ENCODE peak calls at places on chromosomes 16 and 17, in nine cellular contexts. V is vagina, U is A549, O is BE2C, K is brain microvascular endothelial cell, M is GM23338, L is heart right ventricle, A is AG04450, C is mammary epithelial cell. Q is an unnamed sample.
A peak's percentile ranks its signal among the peaks of the same experiment; 100 is the strongest.

GRCh38 chr17:44926841-44927525 is 11.7 kb upstream of the GFAP start:
- DNase-seq in V (no peak), U (no peak), O (peak; percentile 5), K (no peak), M (no peak), L (no peak), A (no peak), C (no peak), Q (no peak)

GRCh38 chr17:49069585-49070273 is 62.8 kb upstream of the B4GALNT2 start:
- DNase-seq in V (no peak), U (no peak), O (no peak), K (peak; percentile 15), M (no peak), L (no peak), A (no peak), C (no peak), Q (peak; percentile 34)

GRCh38 chr16:57354311-57354710 is 4.3 kb upstream of the CCL22 start:
- DNase-seq in V (no peak), U (no peak), O (no peak), K (no peak), M (no peak), L (no peak), A (no peak), C (no peak), Q (no peak)

GRCh38 chr16:9112166-9112843 is 20.9 kb downstream of the HAPSTR1 start:
- DNase-seq in V (no peak), U (no peak), O (no peak), K (no peak), M (no peak), L (no peak), A (no peak), C (no peak), Q (no peak)

GRCh38 chr16:57944961-57945739 is 25.8 kb downstream of the CNGB1 start:
- DNase-seq in V (no peak), U (no peak), O (no peak), K (no peak), M (no peak), L (no peak), A (no peak), C (no peak), Q (no peak)

GRCh38 chr16:85445779-85446222 is 167.3 kb upstream of the GSE1 start:
- DNase-seq in V (no peak), U (no peak), O (peak; percentile 63), K (no peak), M (no peak), L (no peak), A (no peak), C (no peak), Q (no peak)

GRCh38 chr17:29241015-29241963 is 5.4 kb upstream of the CRYBA1 start:
- DNase-seq in V (no peak), U (peak; percentile 97), O (peak; percentile 21), K (peak; percentile 90), M (peak; percentile 58), L (no peak), A (peak; percentile 86), C (peak; percentile 94), Q (peak; percentile 97)

GRCh38 chr16:85173981-85174751 is 61.9 kb upstream of the CIBAR2 start:
- DNase-seq in V (no peak), U (peak; percentile 76), O (peak; percentile 92), K (peak; percentile 68), M (peak; percentile 68), L (no peak), A (no peak), C (peak; percentile 31), Q (peak; percentile 63)

GRCh38 chr16:19291459-19291858 is 5.9 kb downstream of the CLEC19A start:
- DNase-seq in V (no peak), U (no peak), O (no peak), K (no peak), M (peak; percentile 75), L (no peak), A (no peak), C (peak; percentile 21), Q (no peak)

GRCh38 chr17:82193520-82194236 is 19.0 kb downstream of the CCDC57 start:
- DNase-seq in V (no peak), U (no peak), O (no peak), K (no peak), M (no peak), L (no peak), A (no peak), C (no peak), Q (no peak)

DNA sequence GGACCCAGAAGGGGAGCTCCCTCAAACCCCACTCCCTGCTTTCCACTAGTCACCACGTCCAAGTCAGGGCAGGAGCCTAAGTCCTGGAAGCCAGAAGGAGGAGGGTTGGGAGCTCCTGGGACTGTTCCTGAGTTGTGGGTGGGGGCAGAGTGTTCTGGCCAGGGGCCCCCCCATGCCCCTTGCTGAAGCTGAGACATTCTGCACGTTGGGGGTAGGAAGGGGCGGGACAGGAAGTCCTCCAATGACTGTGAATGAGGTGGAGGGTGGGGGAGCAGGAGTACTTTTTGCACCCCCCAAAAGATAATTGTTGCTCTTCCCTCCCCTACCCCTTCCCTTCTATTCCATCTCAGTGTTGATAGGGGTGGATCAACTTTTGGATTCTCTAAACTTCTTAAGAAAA is 21.4 kb upstream of the C17orf113 start:
- DNase-seq in V (no peak), U (no peak), O (no peak), K (no peak), M (no peak), L (no peak), A (no peak), C (no peak), Q (no peak)
- H3K4me3 ChIP-seq in V (no peak overlapping the region), U (peak overlapping the region; percentile 44), O (peak overlapping the region; percentile 41), K (no peak overlapping the region), M (peak overlapping the region; percentile 78), L (peak overlapping the region; percentile 43), A (no peak overlapping the region), C (no peak overlapping the region), Q (no peak overlapping the region)

GRCh38 chr17:8889458-8890210 is 22.2 kb upstream of the PIK3R6 start:
- DNase-seq in V (no peak), U (no peak), O (no peak), K (no peak), M (no peak), L (no peak), A (no peak), C (no peak), Q (no peak)

GRCh38 chr17:8888704-8889302 is 21.3 kb upstream of the PIK3R6 start:
- DNase-seq in V (no peak), U (no peak), O (no peak), K (no peak), M (no peak), L (no peak), A (no peak), C (no peak), Q (no peak)

GRCh38 chr17:8890671-8891070 is 23.2 kb upstream of the PIK3R6 start:
- DNase-seq in V (no peak), U (no peak), O (no peak), K (no peak), M (no peak), L (no peak), A (no peak), C (no peak), Q (no peak)

GRCh38 chr17:8885968-8886674 is 18.6 kb upstream of the PIK3R6 start:
- DNase-seq in V (no peak), U (no peak), O (no peak), K (no peak), M (peak; percentile 49), L (no peak), A (no peak), C (no peak), Q (no peak)

DNA sequence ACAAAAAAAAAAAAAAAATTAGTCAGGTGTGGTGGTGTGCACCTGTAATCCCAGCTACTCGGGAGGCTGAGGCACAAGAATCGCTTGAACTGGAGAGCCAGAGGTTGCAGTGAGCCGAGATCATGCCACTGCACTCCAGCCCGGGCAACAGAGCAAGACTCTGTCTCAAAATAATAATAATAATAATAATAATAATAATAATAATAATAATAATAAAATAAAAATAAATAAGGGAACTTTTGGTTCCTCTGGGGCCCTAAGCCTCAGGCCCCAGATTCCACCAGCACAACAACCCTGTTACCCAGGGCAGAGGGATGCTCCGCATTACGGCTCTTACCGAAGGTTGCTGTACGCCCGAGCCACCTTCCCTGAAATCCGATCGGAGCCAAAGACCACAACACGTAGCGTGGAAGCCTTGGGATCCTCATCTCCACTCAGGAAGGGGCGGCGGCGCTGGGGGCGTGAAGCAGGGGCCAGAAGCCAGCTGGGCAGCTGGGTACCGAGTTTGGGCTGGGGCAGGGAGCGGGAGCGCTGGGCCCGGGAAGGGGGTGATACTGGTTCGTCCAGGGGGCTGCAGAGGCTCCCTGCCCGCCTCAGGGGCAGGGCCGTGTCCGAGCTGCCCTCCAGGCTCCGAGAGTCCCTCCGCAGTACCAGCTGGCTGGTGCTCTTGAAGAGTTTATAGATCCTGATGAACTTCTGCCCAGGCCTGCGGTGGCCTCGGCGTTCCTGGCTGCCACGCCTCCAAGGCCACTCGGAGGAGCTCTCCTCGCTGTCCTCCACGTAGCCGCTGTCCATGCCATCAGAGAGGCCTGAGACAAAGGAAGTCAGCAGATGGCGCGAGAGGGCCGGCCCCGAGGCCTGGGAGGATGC is 20.6 kb upstream of the PIK3R6 start:
- DNase-seq in V (no peak), U (peak; percentile 69), O (no peak), K (peak; percentile 51), M (peak; percentile 88), L (peak; percentile 54), A (no peak), C (no peak), Q (peak; percentile 16)
- TF ChIP-seq CTCF in V (no peak), U (peak; percentile 65), O (no peak), K (peak; percentile 66), M (peak; percentile 53), L (peak; percentile 58), A (peak; percentile 20), C (no peak), Q (peak; percentile 60)

GRCh38 chr16:70653406-70653805 is 7.0 kb downstream of the IL34 start:
- DNase-seq in V (no peak), U (no peak), O (no peak), K (no peak), M (peak; percentile 17), L (no peak), A (no peak), C (peak; percentile 9), Q (no peak)

GRCh38 chr16:70651524-70651923 is 5.2 kb downstream of the IL34 start:
- DNase-seq in V (no peak), U (no peak), O (no peak), K (no peak), M (no peak), L (no peak), A (no peak), C (peak; percentile 9), Q (no peak)

GRCh38 chr16:70652322-70652721 is 6.0 kb downstream of the IL34 start:
- DNase-seq in V (no peak), U (no peak), O (no peak), K (no peak), M (no peak), L (no peak), A (no peak), C (no peak), Q (no peak)

GRCh38 chr16:70656065-70656711 is 9.8 kb downstream of the IL34 start:
- DNase-seq in V (no peak), U (no peak), O (no peak), K (no peak), M (no peak), L (no peak), A (no peak), C (no peak), Q (no peak)

GRCh38 chr16:70653809-70654771 is 7.7 kb downstream of the IL34 start:
- DNase-seq in V (no peak), U (peak; percentile 41), O (peak; percentile 81), K (peak; percentile 83), M (peak; percentile 88), L (peak; percentile 64), A (peak; percentile 54), C (peak; percentile 79), Q (peak; percentile 84)
- H3K4me3 ChIP-seq in V (peak overlapping the region; percentile 5), U (peak overlapping the region; percentile 29), O (peak overlapping the region; percentile 51), K (peak overlapping the region; percentile 39), M (no peak overlapping the region), L (peak overlapping the region; percentile 38), A (peak overlapping the region; percentile 41), C (no peak overlapping the region), Q (peak overlapping the region; percentile 27)

GRCh38 chr17:37438141-37438540 is 31.5 kb downstream of the TADA2A start:
- DNase-seq in V (no peak), U (no peak), O (no peak), K (no peak), M (peak; percentile 65), L (no peak), A (no peak), C (no peak), Q (no peak)
- TF ChIP-seq CTCF in V (no peak), U (peak; percentile 55), O (peak; percentile 36), K (peak; percentile 39), M (peak; percentile 73), L (peak; percentile 7), A (no peak), C (peak; percentile 42), Q (peak; percentile 24)